ENCODE peak calls at places on chromosomes 2 and 18, in ten cellular contexts. One of them, this sample, is unnamed.

GRCh38 chr2:237742191-237742590 is 56.4 kb upstream of the RBM44 start:
- DNase-seq in kidney epithelial cell: no peak
- DNase-seq in CD8-positive, alpha-beta T cell: no peak
- DNase-seq in spleen: no peak
- DNase-seq in H7: no peak
- DNase-seq in heart right ventricle: no peak
- DNase-seq in CD8-positive, alpha-beta memory T cell: no peak
- DNase-seq in endothelial cell of umbilical vein: no peak
- DNase-seq in AG09309: no peak
- DNase-seq in astrocyte of the spinal cord: no peak
- DNase-seq in this sample: no peak

GRCh38 chr2:47771211-47771610 is 11.7 kb upstream of the MSH6 start:
- DNase-seq in kidney epithelial cell: peak
- DNase-seq in spleen: no peak
- DNase-seq in AG09309: peak
- DNase-seq in H7: peak
- DNase-seq in endothelial cell of umbilical vein: peak
- DNase-seq in heart right ventricle: no peak
- DNase-seq in astrocyte of the spinal cord: peak
- DNase-seq in CD8-positive, alpha-beta memory T cell: no peak
- DNase-seq in CD8-positive, alpha-beta T cell: no peak
- DNase-seq in this sample: peak

GRCh38 chr2:170088776-170089175 is 89.2 kb upstream of the MYO3B start:
- DNase-seq in H7: no peak
- DNase-seq in AG09309: peak
- DNase-seq in CD8-positive, alpha-beta memory T cell: no peak
- DNase-seq in heart right ventricle: peak
- DNase-seq in astrocyte of the spinal cord: no peak
- DNase-seq in CD8-positive, alpha-beta T cell: no peak
- DNase-seq in kidney epithelial cell: no peak
- DNase-seq in spleen: no peak
- DNase-seq in endothelial cell of umbilical vein: no peak
- DNase-seq in this sample: peak

GRCh38 chr2:204127238-204127637 is 190.7 kb downstream of the ICOS start:
- DNase-seq in astrocyte of the spinal cord: peak
- DNase-seq in spleen: no peak
- DNase-seq in endothelial cell of umbilical vein: peak
- DNase-seq in CD8-positive, alpha-beta memory T cell: no peak
- DNase-seq in kidney epithelial cell: no peak
- DNase-seq in CD8-positive, alpha-beta T cell: no peak
- DNase-seq in AG09309: no peak
- DNase-seq in heart right ventricle: no peak
- DNase-seq in H7: no peak
- DNase-seq in this sample: no peak

GRCh38 chr18:63410792-63411191 is 11.5 kb downstream of the VPS4B start:
- DNase-seq in astrocyte of the spinal cord: peak
- DNase-seq in H7: no peak
- DNase-seq in heart right ventricle: no peak
- DNase-seq in CD8-positive, alpha-beta memory T cell: no peak
- DNase-seq in CD8-positive, alpha-beta T cell: no peak
- DNase-seq in endothelial cell of umbilical vein: peak
- DNase-seq in spleen: no peak
- DNase-seq in kidney epithelial cell: peak
- DNase-seq in AG09309: peak
- DNase-seq in this sample: peak

GRCh38 chr2:138121769-138122661 is 157.7 kb downstream of the HNMT start:
- DNase-seq in CD8-positive, alpha-beta T cell: no peak
- DNase-seq in AG09309: no peak
- DNase-seq in heart right ventricle: no peak
- DNase-seq in kidney epithelial cell: no peak
- DNase-seq in H7: no peak
- DNase-seq in spleen: no peak
- DNase-seq in endothelial cell of umbilical vein: peak
- DNase-seq in CD8-positive, alpha-beta memory T cell: no peak
- DNase-seq in astrocyte of the spinal cord: no peak
- DNase-seq in this sample: no peak

GRCh38 chr2:204972606-204973336 is 427.5 kb downstream of the PARD3B start:
- DNase-seq in AG09309: no peak
- DNase-seq in CD8-positive, alpha-beta memory T cell: no peak
- DNase-seq in CD8-positive, alpha-beta T cell: no peak
- DNase-seq in spleen: no peak
- DNase-seq in kidney epithelial cell: no peak
- DNase-seq in astrocyte of the spinal cord: no peak
- DNase-seq in H7: no peak
- DNase-seq in endothelial cell of umbilical vein: no peak
- DNase-seq in heart right ventricle: no peak
- DNase-seq in this sample: no peak

GRCh38 chr18:68221116-68221724 is 493.7 kb downstream of the TMX3 start:
- DNase-seq in heart right ventricle: no peak
- DNase-seq in H7: peak
- DNase-seq in astrocyte of the spinal cord: no peak
- DNase-seq in spleen: no peak
- DNase-seq in endothelial cell of umbilical vein: no peak
- DNase-seq in kidney epithelial cell: no peak
- DNase-seq in CD8-positive, alpha-beta T cell: no peak
- DNase-seq in AG09309: no peak
- DNase-seq in CD8-positive, alpha-beta memory T cell: no peak
- DNase-seq in this sample: no peak

GRCh38 chr2:26691140-26691539 is 1.4 kb upstream of the KCNK3 start:
- DNase-seq in CD8-positive, alpha-beta T cell: no peak
- DNase-seq in AG09309: no peak
- DNase-seq in spleen: no peak
- DNase-seq in endothelial cell of umbilical vein: no peak
- DNase-seq in CD8-positive, alpha-beta memory T cell: no peak
- DNase-seq in kidney epithelial cell: no peak
- DNase-seq in astrocyte of the spinal cord: no peak
- DNase-seq in heart right ventricle: no peak
- DNase-seq in H7: no peak
- DNase-seq in this sample: no peak

GRCh38 chr2:148416248-148416647 is 228.3 kb upstream of the EPC2 start:
- DNase-seq in H7: no peak
- DNase-seq in spleen: no peak
- DNase-seq in CD8-positive, alpha-beta memory T cell: no peak
- DNase-seq in endothelial cell of umbilical vein: no peak
- DNase-seq in heart right ventricle: no peak
- DNase-seq in AG09309: no peak
- DNase-seq in astrocyte of the spinal cord: no peak
- DNase-seq in CD8-positive, alpha-beta T cell: no peak
- DNase-seq in kidney epithelial cell: no peak
- DNase-seq in this sample: no peak

GRCh38 chr2:136215449-136215848 is 97.5 kb upstream of the CXCR4 start:
- DNase-seq in spleen: no peak
- DNase-seq in CD8-positive, alpha-beta memory T cell: no peak
- DNase-seq in H7: no peak
- DNase-seq in AG09309: no peak
- DNase-seq in astrocyte of the spinal cord: no peak
- DNase-seq in endothelial cell of umbilical vein: no peak
- DNase-seq in kidney epithelial cell: no peak
- DNase-seq in heart right ventricle: no peak
- DNase-seq in CD8-positive, alpha-beta T cell: no peak
- DNase-seq in this sample: no peak

GRCh38 chr2:43445248-43445647 is 150.6 kb downstream of the THADA start:
- DNase-seq in spleen: no peak
- DNase-seq in kidney epithelial cell: no peak
- DNase-seq in CD8-positive, alpha-beta T cell: no peak
- DNase-seq in H7: peak
- DNase-seq in astrocyte of the spinal cord: peak
- DNase-seq in endothelial cell of umbilical vein: peak
- DNase-seq in heart right ventricle: peak
- DNase-seq in CD8-positive, alpha-beta memory T cell: no peak
- DNase-seq in AG09309: no peak
- DNase-seq in this sample: no peak

GRCh38 chr2:133570547-133570946 is 2.3 kb upstream of the NCKAP5 start:
- DNase-seq in H7: no peak
- DNase-seq in kidney epithelial cell: no peak
- DNase-seq in spleen: no peak
- DNase-seq in heart right ventricle: no peak
- DNase-seq in AG09309: no peak
- DNase-seq in CD8-positive, alpha-beta memory T cell: no peak
- DNase-seq in CD8-positive, alpha-beta T cell: no peak
- DNase-seq in endothelial cell of umbilical vein: no peak
- DNase-seq in astrocyte of the spinal cord: no peak
- DNase-seq in this sample: no peak

GRCh38 chr2:190043441-190043840 is 19.1 kb downstream of the MSTN start:
- DNase-seq in AG09309: peak
- DNase-seq in CD8-positive, alpha-beta T cell: no peak
- DNase-seq in kidney epithelial cell: no peak
- DNase-seq in endothelial cell of umbilical vein: no peak
- DNase-seq in heart right ventricle: no peak
- DNase-seq in spleen: no peak
- DNase-seq in H7: no peak
- DNase-seq in astrocyte of the spinal cord: no peak
- DNase-seq in CD8-positive, alpha-beta memory T cell: no peak
- DNase-seq in this sample: no peak

GRCh38 chr2:235557903-235558302 is 64.1 kb downstream of the AGAP1 start:
- DNase-seq in heart right ventricle: no peak
- DNase-seq in astrocyte of the spinal cord: no peak
- DNase-seq in AG09309: no peak
- DNase-seq in CD8-positive, alpha-beta T cell: no peak
- DNase-seq in CD8-positive, alpha-beta memory T cell: no peak
- DNase-seq in spleen: no peak
- DNase-seq in kidney epithelial cell: no peak
- DNase-seq in endothelial cell of umbilical vein: no peak
- DNase-seq in H7: no peak
- DNase-seq in this sample: no peak

GRCh38 chr2:1674766-1675397 is 69.4 kb downstream of the PXDN start:
- DNase-seq in astrocyte of the spinal cord: no peak
- DNase-seq in CD8-positive, alpha-beta T cell: no peak
- DNase-seq in kidney epithelial cell: no peak
- DNase-seq in CD8-positive, alpha-beta memory T cell: no peak
- DNase-seq in heart right ventricle: no peak
- DNase-seq in H7: no peak
- DNase-seq in spleen: no peak
- DNase-seq in AG09309: no peak
- DNase-seq in endothelial cell of umbilical vein: no peak
- DNase-seq in this sample: no peak

GRCh38 chr18:60331890-60332289 is 40.7 kb downstream of the MC4R start:
- DNase-seq in CD8-positive, alpha-beta memory T cell: no peak
- DNase-seq in heart right ventricle: no peak
- DNase-seq in H7: no peak
- DNase-seq in astrocyte of the spinal cord: no peak
- DNase-seq in endothelial cell of umbilical vein: no peak
- DNase-seq in kidney epithelial cell: no peak
- DNase-seq in CD8-positive, alpha-beta T cell: no peak
- DNase-seq in AG09309: no peak
- DNase-seq in spleen: no peak
- DNase-seq in this sample: no peak

GRCh38 chr2:37350034-37350433 is 5.6 kb downstream of the QPCT start:
- DNase-seq in H7: no peak
- DNase-seq in spleen: no peak
- DNase-seq in endothelial cell of umbilical vein: no peak
- DNase-seq in CD8-positive, alpha-beta memory T cell: no peak
- DNase-seq in AG09309: no peak
- DNase-seq in heart right ventricle: no peak
- DNase-seq in kidney epithelial cell: peak
- DNase-seq in astrocyte of the spinal cord: peak
- DNase-seq in CD8-positive, alpha-beta T cell: no peak
- DNase-seq in this sample: no peak

GRCh38 chr2:240199133-240199870 is 58.8 kb upstream of the OTOS start:
- DNase-seq in endothelial cell of umbilical vein: no peak
- DNase-seq in astrocyte of the spinal cord: no peak
- DNase-seq in H7: no peak
- DNase-seq in kidney epithelial cell: no peak
- DNase-seq in heart right ventricle: no peak
- DNase-seq in spleen: peak
- DNase-seq in AG09309: no peak
- DNase-seq in CD8-positive, alpha-beta T cell: no peak
- DNase-seq in CD8-positive, alpha-beta memory T cell: no peak
- DNase-seq in this sample: no peak

GRCh38 chr18:72410399-72410798 is 133.7 kb downstream of the CBLN2 start:
- DNase-seq in astrocyte of the spinal cord: peak
- DNase-seq in spleen: no peak
- DNase-seq in CD8-positive, alpha-beta memory T cell: no peak
- DNase-seq in H7: no peak
- DNase-seq in kidney epithelial cell: no peak
- DNase-seq in endothelial cell of umbilical vein: no peak
- DNase-seq in AG09309: no peak
- DNase-seq in heart right ventricle: no peak
- DNase-seq in CD8-positive, alpha-beta T cell: no peak
- DNase-seq in this sample: no peak

GRCh38 chr2:57906152-57906732 is 140.4 kb upstream of the VRK2 start:
- DNase-seq in CD8-positive, alpha-beta T cell: no peak
- DNase-seq in heart right ventricle: no peak
- DNase-seq in astrocyte of the spinal cord: peak
- DNase-seq in kidney epithelial cell: no peak
- DNase-seq in endothelial cell of umbilical vein: peak
- DNase-seq in AG09309: peak
- DNase-seq in CD8-positive, alpha-beta memory T cell: peak
- DNase-seq in H7: peak
- DNase-seq in spleen: no peak
- DNase-seq in this sample: peak

GRCh38 chr2:219766658-219767057 is 139.2 kb downstream of the SLC4A3 start:
- DNase-seq in kidney epithelial cell: no peak
- DNase-seq in CD8-positive, alpha-beta T cell: no peak
- DNase-seq in AG09309: no peak
- DNase-seq in H7: no peak
- DNase-seq in CD8-positive, alpha-beta memory T cell: no peak
- DNase-seq in heart right ventricle: peak
- DNase-seq in endothelial cell of umbilical vein: no peak
- DNase-seq in astrocyte of the spinal cord: no peak
- DNase-seq in spleen: no peak
- DNase-seq in this sample: no peak
- H3K4me3 ChIP-seq in kidney epithelial cell: no peak
- H3K4me3 ChIP-seq in CD8-positive, alpha-beta T cell: no peak
- H3K4me3 ChIP-seq in AG09309: no peak
- H3K4me3 ChIP-seq in H7: no peak
- H3K4me3 ChIP-seq in CD8-positive, alpha-beta memory T cell: no peak
- H3K4me3 ChIP-seq in heart right ventricle: peak
- H3K4me3 ChIP-seq in endothelial cell of umbilical vein: no peak
- H3K4me3 ChIP-seq in astrocyte of the spinal cord: no peak
- H3K4me3 ChIP-seq in spleen: no peak
- H3K4me3 ChIP-seq in this sample: no peak

GRCh38 chr2:10575566-10576300 is 114.0 kb downstream of the NOL10 start:
- DNase-seq in CD8-positive, alpha-beta T cell: no peak
- DNase-seq in H7: no peak
- DNase-seq in AG09309: peak
- DNase-seq in astrocyte of the spinal cord: peak
- DNase-seq in heart right ventricle: no peak
- DNase-seq in endothelial cell of umbilical vein: peak
- DNase-seq in CD8-positive, alpha-beta memory T cell: no peak
- DNase-seq in kidney epithelial cell: peak
- DNase-seq in spleen: no peak
- DNase-seq in this sample: peak
- H3K4me3 ChIP-seq in CD8-positive, alpha-beta T cell: no peak
- H3K4me3 ChIP-seq in H7: no peak
- H3K4me3 ChIP-seq in AG09309: no peak
- H3K4me3 ChIP-seq in astrocyte of the spinal cord: no peak
- H3K4me3 ChIP-seq in heart right ventricle: no peak
- H3K4me3 ChIP-seq in endothelial cell of umbilical vein: no peak
- H3K4me3 ChIP-seq in CD8-positive, alpha-beta memory T cell: no peak
- H3K4me3 ChIP-seq in kidney epithelial cell: no peak
- H3K4me3 ChIP-seq in spleen: no peak
- H3K4me3 ChIP-seq in this sample: no peak

GRCh38 chr2:144648837-144649485 is 129.0 kb upstream of the ZEB2 start:
- DNase-seq in AG09309: no peak
- DNase-seq in spleen: no peak
- DNase-seq in kidney epithelial cell: no peak
- DNase-seq in astrocyte of the spinal cord: no peak
- DNase-seq in CD8-positive, alpha-beta memory T cell: no peak
- DNase-seq in CD8-positive, alpha-beta T cell: no peak
- DNase-seq in endothelial cell of umbilical vein: no peak
- DNase-seq in H7: peak
- DNase-seq in heart right ventricle: no peak
- DNase-seq in this sample: no peak
- H3K4me3 ChIP-seq in AG09309: no peak
- H3K4me3 ChIP-seq in spleen: no peak
- H3K4me3 ChIP-seq in kidney epithelial cell: no peak
- H3K4me3 ChIP-seq in astrocyte of the spinal cord: no peak
- H3K4me3 ChIP-seq in CD8-positive, alpha-beta memory T cell: no peak
- H3K4me3 ChIP-seq in CD8-positive, alpha-beta T cell: no peak
- H3K4me3 ChIP-seq in endothelial cell of umbilical vein: no peak
- H3K4me3 ChIP-seq in H7: no peak
- H3K4me3 ChIP-seq in heart right ventricle: no peak
- H3K4me3 ChIP-seq in this sample: no peak

GRCh38 chr18:55323051-55323994 is 264.7 kb downstream of the TCF4 start:
- DNase-seq in CD8-positive, alpha-beta T cell: no peak
- DNase-seq in heart right ventricle: peak
- DNase-seq in kidney epithelial cell: no peak
- DNase-seq in spleen: no peak
- DNase-seq in endothelial cell of umbilical vein: peak
- DNase-seq in CD8-positive, alpha-beta memory T cell: no peak
- DNase-seq in AG09309: no peak
- DNase-seq in astrocyte of the spinal cord: peak
- DNase-seq in H7: no peak
- DNase-seq in this sample: peak
- H3K4me3 ChIP-seq in CD8-positive, alpha-beta T cell: no peak
- H3K4me3 ChIP-seq in heart right ventricle: peak
- H3K4me3 ChIP-seq in kidney epithelial cell: no peak
- H3K4me3 ChIP-seq in spleen: peak
- H3K4me3 ChIP-seq in endothelial cell of umbilical vein: no peak
- H3K4me3 ChIP-seq in CD8-positive, alpha-beta memory T cell: no peak
- H3K4me3 ChIP-seq in AG09309: peak
- H3K4me3 ChIP-seq in astrocyte of the spinal cord: peak
- H3K4me3 ChIP-seq in H7: no peak
- H3K4me3 ChIP-seq in this sample: peak